ENCODE peak calls at places on chromosome 4, in seven cellular contexts. M is mammary epithelial cell, V is B cell, P is breast epithelium, D is astrocyte of the spinal cord, I is lower leg skin, N is uterus. H is an unnamed sample.
A peak's percentile ranks its signal among the peaks of the same experiment; 100 is the strongest.

GRCh38 chr4:187668683-187669082 is 326.9 kb upstream of the ZFP42 start:
- DNase-seq in I (no peak), N (no peak), M (peak; percentile 60), D (peak; percentile 24), P (no peak), V (no peak), H (no peak)

GRCh38 chr4:37139987-37140386 is 104.6 kb upstream of the NWD2 start:
- DNase-seq in I (no peak), D (no peak), V (no peak), N (no peak), M (no peak), P (no peak), H (no peak)

GRCh38 chr4:54661686-54662085 is 3.9 kb downstream of the KIT start:
- DNase-seq in N (no peak), D (peak; percentile 88), V (no peak), I (no peak), P (no peak), M (peak; percentile 54), H (no peak)

GRCh38 chr4:135672202-135672601 is 1470.6 kb upstream of the PABPC4L start:
- DNase-seq in D (no peak), V (no peak), P (no peak), I (no peak), M (no peak), N (no peak), H (no peak)

GRCh38 chr4:182280439-182281111 is 37.4 kb downstream of the TENM3 start:
- DNase-seq in D (peak; percentile 53), N (no peak), M (no peak), I (peak; percentile 23), P (no peak), V (no peak), H (no peak)

GRCh38 chr4:159766241-159766640 is 663.4 kb downstream of the RAPGEF2 start:
- DNase-seq in P (no peak), M (no peak), D (no peak), I (no peak), V (no peak), N (no peak), H (no peak)

GRCh38 chr4:138953962-138954371 is 61.6 kb upstream of the NOCT start:
- DNase-seq in N (peak; percentile 24), I (no peak), D (peak; percentile 96), P (peak; percentile 67), M (peak; percentile 95), V (no peak), H (no peak)

GRCh38 chr4:39648213-39648612 is 9.5 kb upstream of the SMIM14 start:
- DNase-seq in P (no peak), D (no peak), V (no peak), I (no peak), M (no peak), N (no peak), H (no peak)

GRCh38 chr4:62522273-62522672 is 1322.1 kb downstream of the ADGRL3 start:
- DNase-seq in I (no peak), V (no peak), M (no peak), D (no peak), P (no peak), N (no peak), H (no peak)

GRCh38 chr4:82688091-82688815 is 110.3 kb downstream of the SCD5 start:
- DNase-seq in M (peak; percentile 25), P (no peak), D (no peak), V (no peak), I (no peak), N (no peak), H (no peak)

GRCh38 chr4:122309988-122310626 is 68.7 kb upstream of the ADAD1 start:
- DNase-seq in P (no peak), M (no peak), I (no peak), N (no peak), D (peak; percentile 13), V (no peak), H (no peak)

GRCh38 chr4:98110929-98111328 is 32.3 kb downstream of the STPG2 start:
- DNase-seq in N (no peak), D (no peak), M (no peak), V (no peak), P (no peak), I (no peak), H (no peak)
- TF ChIP-seq CTCF in N (no peak), D (no peak), M (no peak), V (no peak), P (no peak), I (no peak), H (no peak)

GRCh38 chr4:156636398-156636797 is 335.2 kb downstream of the PDGFC start:
- DNase-seq in P (no peak), I (no peak), D (no peak), M (no peak), V (no peak), N (no peak), H (no peak)
- TF ChIP-seq CTCF in P (no peak), I (no peak), D (no peak), M (no peak), V (no peak), N (no peak), H (no peak)

DNA sequence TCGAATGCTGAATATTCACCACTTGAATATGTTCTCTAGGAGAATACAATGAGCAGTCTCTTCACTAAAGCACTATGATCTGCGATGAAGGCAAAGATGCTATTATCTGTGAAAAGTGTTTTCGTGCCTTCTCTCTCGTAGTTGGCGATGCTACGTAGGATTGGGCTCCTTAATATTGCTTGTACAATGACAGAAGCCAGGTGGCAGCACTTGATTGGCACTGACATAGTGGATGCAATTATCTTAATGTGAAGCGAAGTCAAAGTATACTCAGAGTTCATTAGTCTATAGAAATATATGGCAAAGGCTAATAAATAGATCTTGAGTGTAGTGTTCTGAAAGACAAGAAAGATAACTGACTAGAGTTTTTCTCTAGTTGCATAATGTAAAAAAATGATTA is 1135.7 kb upstream of the AGA start:
- DNase-seq in V (no peak), M (no peak), I (no peak), D (no peak), N (no peak), P (no peak), H (no peak)
- TF ChIP-seq CTCF in V (no peak), M (peak; percentile 23), I (no peak), D (no peak), N (no peak), P (no peak), H (peak; percentile 17)

DNA sequence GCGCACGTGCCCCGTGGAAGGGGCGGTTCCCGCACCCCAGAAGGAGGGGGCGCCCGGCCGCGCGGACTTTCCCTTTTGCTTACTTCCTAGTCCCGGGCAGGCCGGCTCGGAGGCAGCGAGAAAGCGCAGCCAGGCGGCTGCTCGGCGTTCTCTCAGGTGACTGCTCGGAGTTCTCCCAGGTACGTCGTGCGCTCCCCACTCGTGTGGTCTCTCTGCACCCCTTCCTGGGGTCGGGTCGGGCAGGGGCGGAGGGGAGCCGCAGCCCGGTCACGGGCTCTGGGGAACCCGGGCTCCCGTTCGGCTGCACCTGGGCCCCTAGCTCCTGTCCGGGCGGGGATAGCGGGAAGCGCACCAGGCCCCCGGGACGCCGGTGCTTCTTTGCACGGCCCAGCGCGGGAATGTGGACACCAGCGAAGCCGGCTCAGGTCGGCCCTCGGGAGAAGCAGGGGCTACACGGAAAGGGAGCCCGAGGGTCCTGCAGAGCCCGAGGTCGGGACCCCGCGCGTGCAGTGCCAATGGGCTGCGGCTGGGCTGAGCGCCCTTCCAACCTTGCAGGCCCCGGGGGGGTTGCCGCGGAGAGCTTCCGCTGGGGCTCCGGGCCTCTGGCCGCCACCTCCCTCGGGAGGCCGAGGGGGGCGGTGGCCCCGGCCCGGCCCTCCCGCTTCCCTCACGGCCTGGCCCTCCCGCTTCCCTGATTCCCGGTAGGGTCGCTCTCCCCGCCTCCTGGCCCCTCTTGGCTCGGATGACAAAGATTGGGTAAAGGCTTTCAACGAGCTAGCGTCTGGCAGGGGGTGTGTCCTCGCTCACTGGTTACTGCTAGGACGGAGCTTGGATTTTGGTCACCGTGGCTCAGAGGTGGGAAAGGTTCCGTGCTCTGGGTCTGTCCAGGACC is at the start of gene TLR2:
- DNase-seq in M (peak; percentile 59), V (peak; percentile 87), D (no peak), N (peak; percentile 40), P (peak; percentile 58), I (peak; percentile 92), H (peak; percentile 82)
- TF ChIP-seq CTCF in M (peak; percentile 33), V (no peak), D (no peak), N (no peak), P (no peak), I (no peak), H (no peak)

GRCh38 chr4:103998752-103999151 is 279.0 kb upstream of the TACR3 start:
- DNase-seq in I (no peak), N (no peak), D (no peak), M (no peak), V (no peak), P (no peak), H (no peak)

GRCh38 chr4:103996059-103996458 is 276.3 kb upstream of the TACR3 start:
- DNase-seq in D (peak; percentile 48), P (no peak), N (no peak), V (no peak), I (no peak), M (peak; percentile 58), H (no peak)

GRCh38 chr4:103996637-103997036 is 276.9 kb upstream of the TACR3 start:
- DNase-seq in V (no peak), D (peak; percentile 88), M (peak; percentile 94), I (no peak), N (no peak), P (peak; percentile 44), H (peak; percentile 11)

GRCh38 chr4:103994059-103994458 is 274.3 kb upstream of the TACR3 start:
- DNase-seq in I (no peak), D (peak; percentile 5), M (peak; percentile 18), P (no peak), V (no peak), N (no peak), H (peak; percentile 11)
- TF ChIP-seq CTCF in I (no peak), D (peak; percentile 25), M (peak; percentile 55), P (no peak), V (no peak), N (no peak), H (no peak)

H was measured in GM13976.